ENCODE peak calls at places on chromosome 14, in seven cellular contexts. Y is Peyer's patch, W is uterus, R is fibroblast of mammary gland, I is BJ, E is fibroblast of lung, K is IMR-90. H is an unnamed sample.

GRCh38 chr14:59028476-59029202 is 159.8 kb upstream of the DAAM1 start:
- DNase-seq in Y (peak), W (peak), R (peak), I (peak), E (peak), K (peak), H (peak)

GRCh38 chr14:65604946-65605345 is 192.4 kb downstream of the FUT8 start:
- DNase-seq in Y (no peak), W (no peak), R (no peak), I (no peak), E (peak), K (peak), H (no peak)

GRCh38 chr14:29724991-29725390 is 202.7 kb downstream of the PRKD1 start:
- DNase-seq in Y (no peak), W (no peak), R (peak), I (no peak), E (peak), K (peak), H (no peak)

GRCh38 chr14:104030958-104031357 is 54.5 kb upstream of the ASPG start:
- DNase-seq in Y (no peak), W (no peak), R (no peak), I (no peak), E (no peak), K (no peak), H (no peak)

GRCh38 chr14:65847065-65847847 is 434.7 kb downstream of the FUT8 start:
- DNase-seq in Y (no peak), W (no peak), R (no peak), I (no peak), E (no peak), K (no peak), H (no peak)

GRCh38 chr14:77301103-77301502 is 19.6 kb downstream of the POMT2 start:
- DNase-seq in Y (peak), W (peak), R (peak), I (no peak), E (peak), K (peak), H (peak)

GRCh38 chr14:102738373-102739189 is 38.7 kb upstream of the TRAF3 start:
- DNase-seq in Y (no peak), W (no peak), R (no peak), I (no peak), E (no peak), K (no peak), H (no peak)

GRCh38 chr14:41404121-41404520 is 202.6 kb upstream of the LRFN5 start:
- DNase-seq in Y (no peak), W (no peak), R (peak), I (no peak), E (no peak), K (no peak), H (no peak)

GRCh38 chr14:90194706-90195105 is 61.6 kb upstream of the PSMC1 start:
- DNase-seq in Y (no peak), W (no peak), R (no peak), I (no peak), E (no peak), K (no peak), H (no peak)

GRCh38 chr14:30550335-30550734 is 8.6 kb upstream of the G2E3 start:
- DNase-seq in Y (no peak), W (no peak), R (peak), I (no peak), E (no peak), K (peak), H (peak)

GRCh38 chr14:36254020-36254614 is 66.3 kb downstream of the MBIP start:
- DNase-seq in Y (no peak), W (no peak), R (peak), I (no peak), E (peak), K (peak), H (peak)
- TF ChIP-seq CTCF in Y (no peak), W (no peak), R (peak), I (peak), E (peak), K (peak), H (peak)

GRCh38 chr14:87152701-87153100 is 840.3 kb downstream of the GALC start:
- DNase-seq in Y (no peak), W (no peak), R (no peak), I (no peak), E (no peak), K (no peak), H (no peak)

GRCh38 chr14:87153901-87154300 is 839.1 kb downstream of the GALC start:
- DNase-seq in Y (no peak), W (no peak), R (no peak), I (no peak), E (no peak), K (peak), H (no peak)

GRCh38 chr14:87153391-87153790 is 839.6 kb downstream of the GALC start:
- DNase-seq in Y (no peak), W (no peak), R (no peak), I (no peak), E (no peak), K (no peak), H (no peak)

GRCh38 chr14:87148655-87149054 is 844.3 kb downstream of the GALC start:
- DNase-seq in Y (no peak), W (no peak), R (peak), I (no peak), E (no peak), K (no peak), H (peak)

GRCh38 chr14:87149583-87150354 is 843.2 kb downstream of the GALC start:
- DNase-seq in Y (no peak), W (no peak), R (peak), I (peak), E (peak), K (peak), H (peak)
- H3K4me3 ChIP-seq in Y (no peak), W (no peak), R (no peak), I (no peak), E (no peak), K (no peak), H (no peak)

GRCh38 chr14:105526781-105527380 is 498 bp downstream of the TMEM121 start:
- DNase-seq in Y (no peak), W (no peak), R (no peak), I (no peak), E (no peak), K (no peak), H (no peak)

GRCh38 chr14:105527381-105528196 is 1.2 kb downstream of the TMEM121 start:
- DNase-seq in Y (no peak), W (peak), R (no peak), I (no peak), E (no peak), K (no peak), H (no peak)

GRCh38 chr14:105529506-105530445 is 3.4 kb downstream of the TMEM121 start:
- DNase-seq in Y (no peak), W (no peak), R (no peak), I (no peak), E (no peak), K (no peak), H (no peak)

GRCh38 chr14:105528859-105529505 is 2.6 kb downstream of the TMEM121 start:
- DNase-seq in Y (no peak), W (no peak), R (no peak), I (no peak), E (no peak), K (no peak), H (no peak)

GRCh38 chr14:105528197-105528858 is 1.9 kb downstream of the TMEM121 start:
- DNase-seq in Y (peak), W (peak), R (peak), I (no peak), E (peak), K (peak), H (peak)
- TF ChIP-seq CTCF in Y (peak), W (peak), R (peak), I (peak), E (peak), K (peak), H (peak)

GRCh38 chr14:75605916-75606315 is 27.5 kb downstream of the FLVCR2 start:
- DNase-seq in Y (no peak), W (no peak), R (no peak), I (no peak), E (no peak), K (no peak), H (no peak)
- H3K4me3 ChIP-seq in Y (no peak), W (no peak), R (no peak), I (no peak), E (no peak), K (no peak), H (no peak)

GRCh38 chr14:55864890-55865655 is 253.1 kb upstream of the PELI2 start:
- DNase-seq in Y (no peak), W (no peak), R (no peak), I (no peak), E (no peak), K (no peak), H (no peak)
- TF ChIP-seq CTCF in Y (no peak), W (no peak), R (peak), I (no peak), E (no peak), K (no peak), H (no peak)

DNA sequence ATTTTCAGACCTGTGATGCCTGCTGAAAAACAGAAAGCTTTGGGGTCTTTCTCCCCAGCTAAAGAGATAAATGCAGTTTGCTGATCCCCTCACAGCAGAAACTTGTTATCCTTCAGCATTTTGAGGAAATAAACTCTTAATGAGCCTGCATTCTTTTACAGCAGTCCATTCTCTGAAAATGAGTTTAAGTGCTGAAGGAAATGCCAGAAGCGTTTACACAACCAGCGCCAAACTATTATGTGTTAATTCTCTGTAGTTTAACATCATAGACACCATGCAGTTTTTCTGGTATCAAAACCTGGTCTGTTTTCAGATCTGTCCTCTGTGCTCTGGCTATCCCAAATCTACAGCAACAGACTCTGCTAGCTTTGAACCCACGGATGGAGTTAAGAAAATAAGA is 291.3 kb downstream of the NPAS3 start:
- DNase-seq in Y (no peak), W (no peak), R (no peak), I (no peak), E (no peak), K (no peak), H (no peak)
- H3K4me3 ChIP-seq in Y (no peak), W (no peak), R (no peak), I (no peak), E (no peak), K (no peak), H (no peak)

DNA sequence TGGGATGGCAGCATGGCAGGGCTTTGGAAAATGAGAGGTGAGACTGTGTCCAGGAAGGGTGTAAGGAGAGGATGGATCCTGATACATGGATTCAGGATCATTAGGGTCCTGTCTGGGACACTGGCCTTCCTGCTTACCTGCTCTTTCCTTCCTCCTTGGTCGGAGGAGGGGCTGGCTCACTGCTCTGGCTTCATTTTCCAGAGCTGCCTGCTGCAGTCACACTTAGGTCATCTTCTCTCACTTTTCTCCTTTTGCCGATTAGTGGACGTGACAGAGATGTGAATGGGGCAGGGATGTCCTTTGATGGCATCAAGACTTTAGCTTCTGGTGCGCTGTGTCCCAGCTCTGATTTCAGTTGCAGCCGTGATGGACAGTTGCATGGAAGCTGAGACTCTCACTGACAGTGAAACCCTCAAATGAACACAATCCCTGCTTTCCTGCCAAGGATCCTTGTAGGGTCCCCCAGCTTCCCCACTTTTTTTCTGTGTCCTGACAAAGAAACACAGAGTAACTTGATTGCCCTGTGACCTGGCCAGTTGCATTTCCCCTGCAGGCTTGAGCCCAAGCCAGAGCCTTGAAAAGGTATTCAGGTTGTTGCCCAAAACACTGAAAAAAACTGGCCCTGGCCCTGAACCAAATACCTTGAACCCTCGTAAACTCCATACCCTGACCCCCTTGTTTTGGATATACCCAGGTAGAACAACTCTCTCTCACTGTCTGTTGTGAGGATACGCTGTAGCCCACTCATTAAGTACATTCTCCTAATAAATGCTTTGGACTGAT is 756 bp upstream of the CIDEB start:
- DNase-seq in Y (no peak), W (no peak), R (no peak), I (no peak), E (no peak), K (no peak), H (no peak)
- TF ChIP-seq CTCF in Y (no peak), W (no peak), R (no peak), I (no peak), E (no peak), K (no peak), H (no peak)